ENCODE peak calls at places on chromosomes 1 and 21, in eight cellular contexts. J is pancreas; S is AG04450; M is lower lobe of right lung; L is ovary; Q is prostate gland; I is upper lobe of left lung; B is CD4-positive, alpha-beta T cell. R is an unnamed sample. For H3K27me3, the result is how much of the 10 kb centered on the place peaks cover.

GRCh38 chr1:4033129-4033676 is 133.1 kb upstream of the C1orf174 start:
- DNase-seq in I (no peak), M (no peak), B (no peak), Q (no peak), L (no peak), S (no peak), J (no peak), R (no peak)

GRCh38 chr1:93346472-93346991 is 825 bp downstream of the DR1 start:
- DNase-seq in M (no peak), L (no peak), Q (peak), I (no peak), S (no peak), B (peak), J (no peak), R (no peak)

GRCh38 chr1:116948642-116949041 is 38.9 kb downstream of the PTGFRN start:
- DNase-seq in M (no peak), L (no peak), J (no peak), S (no peak), I (no peak), B (no peak), Q (no peak), R (no peak)

GRCh38 chr1:47893412-47893811 is 103.8 kb downstream of the TRABD2B start:
- DNase-seq in M (no peak), Q (no peak), J (no peak), B (no peak), L (no peak), S (no peak), I (no peak), R (no peak)

GRCh38 chr21:39094847-39095525 is 88.3 kb downstream of the PSMG1 start:
- DNase-seq in S (peak), Q (no peak), I (no peak), L (no peak), B (no peak), J (no peak), M (no peak), R (no peak)

GRCh38 chr1:77900687-77901293 is 12.4 kb downstream of the NEXN start:
- DNase-seq in J (peak), B (no peak), L (peak), S (no peak), I (no peak), M (no peak), Q (peak), R (no peak)

GRCh38 chr1:43206721-43207228 is 34.6 kb downstream of the CFAP57 start:
- DNase-seq in I (peak), L (no peak), J (no peak), B (no peak), S (peak), Q (no peak), M (peak), R (peak)

GRCh38 chr1:243550276-243550675 is 294.4 kb downstream of the SDCCAG8 start:
- DNase-seq in J (no peak), Q (no peak), I (no peak), B (no peak), M (no peak), L (no peak), S (no peak), R (no peak)

GRCh38 chr1:54623216-54624007 is at the start of gene FAM151A:
- DNase-seq in L (no peak), I (no peak), B (no peak), Q (no peak), M (no peak), J (no peak), S (no peak), R (no peak)

GRCh38 chr1:37954316-37954971 is 7.6 kb upstream of the INPP5B start:
- DNase-seq in I (no peak), M (no peak), S (no peak), B (no peak), J (no peak), L (no peak), Q (no peak), R (no peak)

GRCh38 chr1:64004451-64004850 is 199.0 kb upstream of the UBE2U start:
- DNase-seq in M (no peak), J (no peak), L (no peak), I (no peak), Q (no peak), B (no peak), S (no peak), R (no peak)

GRCh38 chr1:10916311-10916710 is 96.1 kb upstream of the TARDBP start:
- DNase-seq in Q (no peak), B (no peak), S (no peak), L (no peak), J (no peak), M (peak), I (no peak), R (no peak)

GRCh38 chr1:228351850-228352249 is 54.8 kb downstream of the TRIM11 start:
- DNase-seq in L (no peak), B (no peak), Q (no peak), M (peak), J (no peak), S (no peak), I (peak), R (no peak)

GRCh38 chr21:33189237-33189636 is 40.5 kb upstream of the IFNAR2 start:
- DNase-seq in S (no peak), M (no peak), L (no peak), J (no peak), Q (no peak), B (no peak), I (no peak), R (no peak)

GRCh38 chr1:74422379-74423155 is 89.8 kb downstream of the LRRC53 start:
- DNase-seq in Q (no peak), M (no peak), L (no peak), J (no peak), I (no peak), B (no peak), S (no peak), R (no peak)

GRCh38 chr21:35637431-35637830 is 422.9 kb downstream of the SETD4 start:
- DNase-seq in M (no peak), I (no peak), S (no peak), L (no peak), Q (peak), B (no peak), J (peak), R (no peak)

GRCh38 chr1:74011736-74012135 is 186.2 kb downstream of the LRRIQ3 start:
- DNase-seq in M (no peak), Q (no peak), L (no peak), B (no peak), I (no peak), J (no peak), S (no peak), R (no peak)

GRCh38 chr1:31227891-31228290 is 11.8 kb downstream of the NKAIN1 start:
- DNase-seq in L (no peak), I (no peak), M (no peak), S (no peak), B (no peak), J (no peak), Q (no peak), R (no peak)

GRCh38 chr1:219365435-219365834 is 191.8 kb downstream of the LYPLAL1 start:
- DNase-seq in J (no peak), S (no peak), B (no peak), Q (no peak), M (no peak), I (no peak), L (no peak), R (no peak)

GRCh38 chr1:55478742-55479141 is 263.6 kb upstream of the USP24 start:
- DNase-seq in Q (no peak), J (no peak), S (no peak), I (no peak), L (no peak), M (no peak), B (no peak), R (no peak)

GRCh38 chr1:245091171-245091621 is 63.6 kb upstream of the KIF26B start:
- DNase-seq in B (no peak), J (no peak), M (no peak), S (no peak), Q (no peak), I (peak), L (no peak), R (no peak)
- H3K27ac ChIP-seq in B (no peak), J (no peak), M (peak), S (peak), Q (no peak), I (no peak), L (no peak), R (no peak)

DNA sequence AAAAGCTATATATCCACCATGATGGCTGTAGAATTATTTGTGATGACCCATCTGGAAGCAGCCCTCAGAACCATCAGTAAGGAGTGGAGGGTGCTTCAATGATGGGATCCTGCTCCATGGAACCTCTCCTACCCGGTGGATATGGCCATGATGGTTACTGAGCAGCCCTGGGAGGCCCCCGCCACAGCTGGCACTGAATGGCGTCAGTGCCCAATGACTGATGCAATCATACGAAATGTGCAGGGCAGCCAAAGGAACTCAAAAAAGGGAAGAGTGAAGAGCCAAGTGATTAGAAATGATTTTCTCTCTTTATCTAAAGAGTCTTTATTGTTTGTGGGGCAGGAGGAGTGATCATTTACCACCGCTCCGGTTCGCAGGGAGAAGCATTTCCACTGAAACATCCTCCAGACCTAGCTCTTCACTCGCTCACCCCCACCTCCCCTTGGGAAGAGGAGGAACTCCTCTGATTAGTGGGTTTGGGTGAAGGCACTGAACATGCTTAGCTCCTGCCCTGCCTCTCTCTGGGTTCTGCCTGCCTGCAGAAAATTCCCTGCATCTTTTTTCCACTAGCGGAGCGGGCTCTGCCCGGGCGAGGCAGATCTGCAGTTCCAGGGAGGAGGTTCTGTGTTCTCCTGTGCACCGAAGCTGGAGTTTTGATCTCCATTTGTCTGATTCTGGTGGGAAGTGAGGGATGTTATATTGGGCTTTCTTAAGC is 260.3 kb downstream of the GRIK3 start:
- DNase-seq in J (no peak), B (no peak), L (no peak), M (no peak), S (no peak), I (no peak), Q (no peak), R (no peak)
- H3K27me3 ChIP-seq in J (under half), B (under half), L (under half), M (under half), S (under half), I (under half), Q (under half), R (under half)

DNA sequence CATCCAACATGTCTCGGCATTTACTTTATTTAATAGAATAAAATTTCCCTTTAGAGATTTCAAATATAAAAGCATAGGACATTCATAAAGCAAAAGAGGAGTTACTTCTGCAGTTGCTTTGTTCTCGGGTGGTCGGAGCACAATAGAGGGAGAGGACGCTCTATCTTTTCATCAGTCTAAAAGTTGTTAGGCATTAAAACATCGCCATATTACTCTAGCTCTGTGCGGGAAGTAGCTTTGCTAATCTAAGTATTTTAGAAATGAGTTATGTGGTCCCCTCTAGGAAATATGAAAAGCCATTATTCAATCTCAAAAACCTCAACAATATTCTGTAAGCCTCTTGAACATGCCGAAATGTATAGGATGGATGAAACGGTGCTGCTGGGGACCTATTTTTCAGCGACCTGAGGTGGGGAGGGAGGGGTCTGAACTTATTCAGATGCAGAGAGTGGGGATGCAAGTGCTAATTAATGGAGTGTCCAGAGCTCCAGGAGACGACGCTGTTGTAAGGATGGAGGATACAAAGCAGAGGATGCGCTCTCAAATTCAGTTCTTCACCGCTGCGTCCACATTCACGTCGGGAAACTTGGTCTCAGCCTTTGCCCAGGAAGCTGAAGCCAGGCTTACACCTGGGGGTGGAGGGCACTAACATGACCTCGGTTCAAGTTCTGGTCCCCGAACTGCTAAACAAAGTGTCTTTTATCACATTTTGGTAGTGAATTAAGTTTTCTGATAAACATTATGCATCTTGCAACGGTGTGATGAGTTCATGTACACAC is 6.3 kb downstream of the CDKN2C start:
- DNase-seq in I (no peak), S (no peak), L (no peak), B (no peak), J (no peak), M (no peak), Q (no peak), R (no peak)
- H3K27ac ChIP-seq in I (peak), S (peak), L (peak), B (no peak), J (no peak), M (peak), Q (peak), R (peak)

DNA sequence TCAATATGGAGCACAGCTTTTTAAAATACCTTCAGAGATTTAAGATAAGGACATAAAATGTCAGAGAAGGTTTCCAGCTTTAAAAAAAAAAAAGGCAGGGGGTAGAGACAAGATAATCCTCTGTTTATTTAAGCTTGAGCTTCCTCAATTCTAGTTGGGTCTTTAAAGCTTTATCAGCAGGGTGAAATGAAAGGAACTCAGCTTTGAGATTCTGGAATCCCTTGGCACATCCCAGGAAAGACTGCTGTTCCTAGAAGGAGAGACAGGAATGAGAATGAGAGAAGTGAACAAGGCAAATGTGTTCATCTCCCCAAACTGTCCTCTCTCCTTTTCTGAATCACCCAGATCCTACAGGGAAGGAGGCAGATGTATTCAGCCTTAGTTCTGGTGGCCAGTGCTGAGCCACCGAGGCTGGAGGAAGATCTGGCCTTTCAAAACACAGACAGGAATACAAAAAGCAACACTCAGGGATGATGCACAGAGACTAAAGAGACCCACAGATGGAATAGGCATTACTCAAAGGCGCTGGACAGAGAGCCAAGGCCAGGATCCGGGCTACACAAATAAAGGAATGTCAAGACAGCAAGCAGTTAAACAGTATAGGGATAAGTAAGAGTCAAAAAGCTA is 385.8 kb upstream of the DUSP10 start:
- DNase-seq in J (no peak), L (no peak), Q (no peak), S (no peak), B (no peak), I (no peak), M (no peak), R (no peak)
- H3K27me3 ChIP-seq in J (under half), L (under half), Q (under half), S (under half), B (under half), I (under half), M (under half), R (under half)

DNA sequence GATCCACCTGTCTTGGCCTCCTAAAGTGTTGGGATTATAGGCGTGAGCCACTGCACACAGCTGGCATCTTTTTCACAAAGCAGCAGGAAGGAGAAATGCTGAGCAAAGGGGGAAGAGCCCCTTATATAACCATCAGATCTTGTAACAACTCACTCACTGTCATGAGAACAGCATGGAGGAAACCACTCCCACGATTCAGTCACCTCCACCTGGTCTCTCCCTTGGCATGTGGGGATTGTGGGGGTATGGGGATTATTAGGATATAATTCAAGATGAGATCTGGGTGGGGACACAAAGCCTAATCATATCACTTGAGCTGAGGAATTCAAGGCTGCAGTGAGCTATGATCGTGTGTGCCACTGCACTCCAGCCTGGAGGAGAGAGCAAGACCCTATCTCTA is 3.0 kb upstream of the MFSD2A start:
- DNase-seq in B (no peak), M (no peak), S (no peak), I (no peak), L (no peak), J (no peak), Q (no peak), R (no peak)
- H3K27ac ChIP-seq in B (no peak), M (no peak), S (no peak), I (no peak), L (no peak), J (no peak), Q (no peak), R (peak)

GRCh38 chr1:9198538-9199361 is 35.8 kb upstream of the H6PD start:
- DNase-seq in Q (no peak), M (no peak), S (no peak), L (no peak), B (no peak), J (no peak), I (peak), R (no peak)
- H3K27me3 ChIP-seq in Q (under half), M (half or more), S (under half), L (under half), B (half or more), J (under half), I (under half), R (under half)